ENCODE peak calls at places on chromosomes 11 and 22, in four cellular contexts. Y is OCI-LY7, X is HFF-Myc, R is H1. W is an unnamed sample.

GRCh38 chr11:119774180-119774763 is 45.3 kb upstream of the NECTIN1 start:
- DNase-seq in R (no peak), X (no peak), Y (peak; percentile 30), W (no peak)

GRCh38 chr11:18706330-18707243 is 8.0 kb downstream of the TMEM86A start:
- DNase-seq in Y (peak; percentile 51), R (no peak), X (no peak), W (no peak)

GRCh38 chr11:130431337-130431773 is 2.9 kb upstream of the ADAMTS8 start:
- DNase-seq in X (no peak), Y (peak; percentile 75), R (peak; percentile 77), W (no peak)

GRCh38 chr11:25562417-25562816 is 769.5 kb upstream of the ANO3 start:
- DNase-seq in Y (no peak), X (no peak), R (no peak), W (no peak)

GRCh38 chr22:24588370-24588755 is 4.5 kb downstream of the LRRC75B start:
- DNase-seq in X (no peak), Y (no peak), R (no peak), W (peak; percentile 56)

GRCh38 chr11:295351-296205 is 3.7 kb downstream of the IFITM5 start:
- DNase-seq in Y (no peak), R (no peak), X (no peak), W (no peak)

GRCh38 chr22:25201557-25202273 is 2.1 kb downstream of the CRYBB3 start:
- DNase-seq in R (no peak), Y (no peak), X (no peak), W (no peak)

GRCh38 chr22:46336119-46337078 is 885 bp downstream of the TRMU start:
- DNase-seq in R (no peak), Y (peak; percentile 27), X (no peak), W (no peak)

GRCh38 chr11:125763483-125763882 is 15.1 kb downstream of the PATE2 start:
- DNase-seq in Y (no peak), X (no peak), R (no peak), W (no peak)

GRCh38 chr22:30892731-30893221 is 75.8 kb downstream of the MORC2 start:
- DNase-seq in Y (no peak), R (no peak), X (no peak), W (no peak)

GRCh38 chr11:70769106-70769505 is 370.8 kb downstream of the CTTN start:
- DNase-seq in Y (no peak), R (no peak), X (no peak), W (no peak)

GRCh38 chr11:8342821-8343681 is 79.4 kb upstream of the LMO1 start:
- DNase-seq in Y (no peak), R (no peak), X (no peak), W (no peak)

GRCh38 chr11:27882066-27882697 is 181.9 kb upstream of the BDNF start:
- DNase-seq in R (no peak), X (no peak), Y (no peak), W (no peak)

GRCh38 chr22:29457730-29458129 is 19.3 kb downstream of the RFPL1 start:
- DNase-seq in X (peak; percentile 21), R (no peak), Y (peak; percentile 52), W (no peak)

GRCh38 chr11:19992162-19992561 is 168.1 kb downstream of the DBX1 start:
- DNase-seq in X (no peak), Y (no peak), R (no peak), W (no peak)

GRCh38 chr11:30314625-30315024 is 8.3 kb upstream of the ARL14EP start:
- DNase-seq in X (no peak), Y (no peak), R (no peak), W (no peak)

GRCh38 chr22:33180371-33180770 is 122.2 kb upstream of the SYN3 start:
- DNase-seq in Y (no peak), X (no peak), R (no peak), W (no peak)

GRCh38 chr22:35862697-35863096 is 145.0 kb downstream of the APOL5 start:
- DNase-seq in R (no peak), X (no peak), Y (no peak), W (no peak)

GRCh38 chr11:31782243-31782642 is 28.9 kb downstream of the PAX6 start:
- DNase-seq in X (no peak), Y (no peak), R (no peak), W (no peak)

GRCh38 chr11:26976389-26976788 is 17.5 kb upstream of the FIBIN start:
- DNase-seq in R (no peak), Y (no peak), X (no peak), W (peak; percentile 90)

GRCh38 chr22:17158176-17158567 is 905 bp downstream of the HDHD5 start:
- DNase-seq in Y (no peak), X (no peak), R (no peak), W (no peak)

GRCh38 chr22:17155941-17156340 is 3.1 kb downstream of the HDHD5 start:
- DNase-seq in R (no peak), X (no peak), Y (peak; percentile 17), W (no peak)

GRCh38 chr22:17159504-17159951 is 451 bp upstream of the HDHD5 start:
- DNase-seq in Y (no peak), X (no peak), R (no peak), W (peak; percentile 11)

GRCh38 chr22:17158568-17159503 is at the start of gene HDHD5:
- DNase-seq in Y (peak; percentile 91), X (no peak), R (peak; percentile 50), W (peak; percentile 36)

GRCh38 chr22:17157714-17158113 is 1.4 kb downstream of the HDHD5 start:
- DNase-seq in X (no peak), Y (no peak), R (no peak), W (no peak)
- H3K4me3 ChIP-seq in X (peak overlapping the region; percentile 59), Y (peak overlapping the region; percentile 83), R (peak overlapping the region; percentile 62), W (no peak overlapping the region)

DNA sequence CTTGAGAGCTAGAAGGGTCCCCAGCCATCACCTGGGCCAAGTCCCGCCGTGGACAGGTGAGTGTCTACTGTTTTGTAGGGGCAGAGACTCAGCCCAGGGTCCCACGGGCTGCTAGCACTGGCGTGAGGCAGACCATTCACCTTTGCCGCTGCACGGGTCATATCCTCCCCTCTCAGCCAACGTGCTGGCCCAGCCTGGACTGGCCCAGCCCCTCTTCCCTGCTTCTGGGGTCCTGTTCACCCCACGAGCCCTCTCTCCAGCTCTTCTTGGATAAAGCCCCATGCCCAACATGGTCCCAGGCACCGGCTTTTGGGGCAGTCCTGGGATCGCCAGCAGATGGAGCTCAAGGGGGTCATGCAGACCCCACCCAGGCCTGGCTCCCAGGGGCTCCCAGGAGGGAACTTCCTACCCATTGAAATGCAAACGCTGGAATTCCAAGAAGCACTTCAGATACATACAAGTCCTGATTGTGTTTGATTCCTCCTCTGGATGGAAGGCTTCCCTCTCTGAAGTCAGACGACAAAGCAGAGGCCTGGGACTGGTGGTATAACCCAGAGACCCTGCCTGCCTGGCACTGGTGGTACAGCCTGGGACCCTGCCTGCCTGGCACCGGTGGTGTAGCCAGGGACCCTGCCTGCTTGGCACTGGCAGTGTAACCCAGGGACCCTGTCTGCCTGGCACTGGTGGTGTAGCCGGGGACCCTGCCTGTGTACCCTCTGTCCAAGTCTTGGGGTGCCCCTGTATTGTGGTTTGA is 8.9 kb upstream of the SEPTIN5 start:
- DNase-seq in X (no peak), Y (no peak), R (peak; percentile 91), W (no peak)
- TF ChIP-seq CTCF in X (no peak), Y (peak; percentile 27), R (peak; percentile 83), W (peak; percentile 18)

GRCh38 chr11:117299351-117300300 is 8.5 kb downstream of the BACE1-AS start:
- DNase-seq in R (no peak), X (no peak), Y (no peak), W (no peak)
- H3K4me3 ChIP-seq in R (no peak overlapping the region), X (no peak overlapping the region), Y (no peak overlapping the region), W (no peak overlapping the region)

DNA sequence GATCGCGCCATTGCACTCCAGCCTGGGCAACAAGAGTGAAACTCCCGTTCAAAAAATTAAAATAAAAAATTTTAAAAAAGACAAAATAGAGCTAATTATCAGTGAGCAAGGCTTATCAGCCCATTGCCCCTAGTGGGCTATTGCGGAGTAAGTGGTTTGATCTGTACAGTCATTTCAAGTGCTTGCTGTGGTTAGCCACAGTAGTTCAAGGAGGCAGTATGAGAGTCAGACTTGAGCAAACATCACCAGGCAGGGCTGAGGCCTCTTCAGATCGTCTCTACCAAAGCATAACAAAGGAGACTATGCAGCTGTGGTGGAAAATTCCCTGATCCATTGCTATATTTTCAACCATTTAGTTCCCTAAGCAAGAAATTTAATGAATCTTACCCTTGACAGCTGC is 4.3 kb upstream of the SBF2 start:
- DNase-seq in X (no peak), Y (no peak), R (no peak), W (no peak)
- TF ChIP-seq CTCF in X (no peak), Y (peak; percentile 35), R (peak; percentile 14), W (peak; percentile 31)

GRCh38 chr11:59551651-59552521 is 40.5 kb downstream of the OR4D9 start:
- DNase-seq in R (no peak), X (peak; percentile 75), Y (peak; percentile 43), W (no peak)
- H3K4me3 ChIP-seq in R (peak overlapping the region; percentile 93), X (peak overlapping the region; percentile 52), Y (peak overlapping the region; percentile 72), W (peak overlapping the region; percentile 60)

DNA sequence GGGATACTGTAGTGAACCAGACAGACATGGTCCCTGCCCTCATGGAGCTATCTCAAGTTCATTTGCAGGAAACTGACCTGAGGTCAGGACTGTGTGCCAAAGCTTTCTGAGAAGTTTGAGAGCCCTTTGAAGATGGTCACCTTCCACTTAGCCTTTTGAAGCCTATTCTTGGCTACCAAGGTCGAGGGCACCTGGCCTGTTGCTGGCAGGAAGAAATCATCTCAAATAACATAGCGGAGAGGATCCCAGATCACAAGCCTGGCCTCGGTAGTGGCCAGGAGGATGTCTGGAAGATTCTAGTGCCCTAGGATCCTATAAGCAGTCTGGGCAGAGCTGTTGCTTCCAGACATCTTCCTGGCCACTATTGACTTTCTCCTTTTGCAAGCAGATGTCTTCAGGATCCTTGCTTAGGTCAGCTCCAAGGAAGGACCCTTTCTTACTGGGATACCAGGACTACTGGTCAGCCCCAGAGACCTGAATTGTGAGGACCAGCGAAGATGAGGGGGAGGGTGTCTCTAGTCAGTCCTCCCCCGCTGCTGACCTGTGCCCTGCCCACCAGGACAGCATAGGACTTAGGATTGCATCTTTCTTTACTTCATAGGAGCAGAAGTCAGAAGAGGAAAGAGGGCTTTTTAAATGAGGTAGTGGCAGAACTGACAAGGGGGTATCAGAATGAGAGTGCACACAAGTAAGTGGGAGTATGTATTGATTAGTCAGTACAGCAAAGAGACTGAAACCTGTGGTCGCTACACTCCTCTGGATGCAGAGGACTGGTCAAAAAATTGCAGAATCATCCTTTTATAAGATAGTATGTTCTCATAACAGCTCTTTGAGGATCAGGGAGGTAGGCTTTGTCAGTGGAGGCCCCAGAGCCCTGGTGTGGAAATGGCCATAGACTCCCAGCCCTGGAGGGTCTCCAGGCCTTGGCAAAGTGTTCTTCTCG is 94.8 kb downstream of the TEAD1 start:
- DNase-seq in X (no peak), Y (no peak), R (no peak), W (no peak)
- TF ChIP-seq CTCF in X (no peak), Y (no peak), R (no peak), W (no peak)

DNA sequence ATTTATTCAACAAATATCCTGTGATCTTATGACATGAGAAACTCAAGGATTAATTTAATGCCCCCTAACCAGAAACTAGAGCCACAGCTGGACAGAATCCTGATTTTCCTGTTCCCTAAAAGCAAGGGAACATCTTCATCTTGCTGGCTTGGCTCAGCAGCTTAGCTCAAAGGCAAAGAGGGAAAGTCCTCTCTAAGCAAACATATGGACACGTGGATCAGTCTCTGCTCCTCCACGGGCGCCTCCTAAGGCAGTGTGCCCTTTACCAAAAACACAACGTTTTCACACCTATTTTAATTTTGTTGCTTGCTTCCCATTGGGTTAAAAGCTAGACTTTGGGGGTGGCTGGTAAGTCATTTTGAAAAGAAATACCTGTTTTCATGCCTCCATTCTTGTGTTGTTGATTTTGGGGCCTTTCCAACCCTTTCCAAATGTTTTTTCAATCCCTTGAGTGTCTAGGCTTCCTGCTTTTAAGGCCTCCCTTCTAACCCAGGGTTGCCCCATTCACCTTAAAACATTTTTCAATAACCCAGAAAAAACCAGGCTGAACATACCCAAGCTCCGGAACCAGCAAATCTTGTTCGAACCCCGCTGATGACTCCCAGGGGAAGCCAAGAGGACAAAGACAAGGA is 15.5 kb downstream of the SLC1A2 start:
- DNase-seq in X (no peak), R (no peak), Y (no peak), W (no peak)
- H3K4me3 ChIP-seq in X (no peak overlapping the region), R (no peak overlapping the region), Y (no peak overlapping the region), W (no peak overlapping the region)

W was measured in retinal pigment epithelial cell.